ENCODE peak calls at places on chromosomes 5 and 9, in ten cellular contexts. One of them, this sample, is unnamed. For H3K4me1, the result is how much of the 10 kb centered on the place peaks cover.

GRCh38 chr5:60652206-60652605 is 47.8 kb downstream of the DEPDC1B start:
- DNase-seq in neural progenitor cell: no peak
- DNase-seq in upper lobe of left lung: no peak
- DNase-seq in spleen: no peak
- DNase-seq in A549: peak
- DNase-seq in SJSA1: peak
- DNase-seq in cardiac muscle cell: peak
- DNase-seq in heart right ventricle: no peak
- DNase-seq in right lobe of liver: no peak
- DNase-seq in endodermal cell: no peak
- DNase-seq in this sample: no peak

GRCh38 chr9:127092041-127092608 is 30.3 kb downstream of the ANGPTL2 start:
- DNase-seq in heart right ventricle: no peak
- DNase-seq in upper lobe of left lung: no peak
- DNase-seq in neural progenitor cell: no peak
- DNase-seq in SJSA1: no peak
- DNase-seq in spleen: no peak
- DNase-seq in cardiac muscle cell: no peak
- DNase-seq in endodermal cell: peak
- DNase-seq in A549: no peak
- DNase-seq in right lobe of liver: no peak
- DNase-seq in this sample: no peak

GRCh38 chr5:138504799-138505198 is 38.2 kb downstream of the ETF1 start:
- DNase-seq in heart right ventricle: peak
- DNase-seq in upper lobe of left lung: no peak
- DNase-seq in endodermal cell: no peak
- DNase-seq in cardiac muscle cell: no peak
- DNase-seq in neural progenitor cell: no peak
- DNase-seq in SJSA1: no peak
- DNase-seq in right lobe of liver: peak
- DNase-seq in spleen: no peak
- DNase-seq in A549: no peak
- DNase-seq in this sample: no peak

GRCh38 chr9:38064842-38065368 is 4.1 kb downstream of the SHB start:
- DNase-seq in upper lobe of left lung: no peak
- DNase-seq in cardiac muscle cell: no peak
- DNase-seq in SJSA1: no peak
- DNase-seq in spleen: no peak
- DNase-seq in A549: no peak
- DNase-seq in right lobe of liver: no peak
- DNase-seq in endodermal cell: peak
- DNase-seq in neural progenitor cell: no peak
- DNase-seq in heart right ventricle: no peak
- DNase-seq in this sample: peak

GRCh38 chr5:55634204-55634785 is 77.8 kb downstream of the SLC38A9 start:
- DNase-seq in SJSA1: no peak
- DNase-seq in neural progenitor cell: no peak
- DNase-seq in endodermal cell: no peak
- DNase-seq in A549: no peak
- DNase-seq in upper lobe of left lung: no peak
- DNase-seq in heart right ventricle: peak
- DNase-seq in cardiac muscle cell: peak
- DNase-seq in right lobe of liver: no peak
- DNase-seq in spleen: no peak
- DNase-seq in this sample: no peak

GRCh38 chr9:133710661-133711427 is 27.3 kb downstream of the SARDH start:
- DNase-seq in SJSA1: no peak
- DNase-seq in right lobe of liver: peak
- DNase-seq in neural progenitor cell: no peak
- DNase-seq in heart right ventricle: no peak
- DNase-seq in A549: no peak
- DNase-seq in spleen: peak
- DNase-seq in cardiac muscle cell: no peak
- DNase-seq in upper lobe of left lung: no peak
- DNase-seq in endodermal cell: peak
- DNase-seq in this sample: peak

GRCh38 chr9:114777841-114778240 is 28.0 kb downstream of the TNFSF15 start:
- DNase-seq in A549: peak
- DNase-seq in cardiac muscle cell: no peak
- DNase-seq in neural progenitor cell: no peak
- DNase-seq in spleen: no peak
- DNase-seq in SJSA1: no peak
- DNase-seq in endodermal cell: no peak
- DNase-seq in right lobe of liver: no peak
- DNase-seq in heart right ventricle: no peak
- DNase-seq in upper lobe of left lung: no peak
- DNase-seq in this sample: no peak

GRCh38 chr5:152622628-152623027 is 217.5 kb upstream of the NMUR2 start:
- DNase-seq in cardiac muscle cell: no peak
- DNase-seq in spleen: no peak
- DNase-seq in upper lobe of left lung: no peak
- DNase-seq in A549: no peak
- DNase-seq in neural progenitor cell: no peak
- DNase-seq in right lobe of liver: no peak
- DNase-seq in heart right ventricle: no peak
- DNase-seq in SJSA1: no peak
- DNase-seq in endodermal cell: peak
- DNase-seq in this sample: no peak

GRCh38 chr5:95715799-95716461 is 15.2 kb upstream of the RHOBTB3 start:
- DNase-seq in A549: peak
- DNase-seq in upper lobe of left lung: no peak
- DNase-seq in right lobe of liver: no peak
- DNase-seq in neural progenitor cell: no peak
- DNase-seq in endodermal cell: no peak
- DNase-seq in spleen: no peak
- DNase-seq in cardiac muscle cell: peak
- DNase-seq in heart right ventricle: no peak
- DNase-seq in SJSA1: peak
- DNase-seq in this sample: no peak

GRCh38 chr9:108766786-108767185 is 89.0 kb downstream of the ACTL7B start:
- DNase-seq in upper lobe of left lung: no peak
- DNase-seq in endodermal cell: peak
- DNase-seq in spleen: no peak
- DNase-seq in neural progenitor cell: no peak
- DNase-seq in heart right ventricle: no peak
- DNase-seq in SJSA1: no peak
- DNase-seq in right lobe of liver: no peak
- DNase-seq in A549: no peak
- DNase-seq in cardiac muscle cell: no peak
- DNase-seq in this sample: no peak

GRCh38 chr9:137267933-137268355 is 9.6 kb upstream of the TOR4A start:
- DNase-seq in neural progenitor cell: no peak
- DNase-seq in right lobe of liver: no peak
- DNase-seq in cardiac muscle cell: no peak
- DNase-seq in spleen: peak
- DNase-seq in SJSA1: no peak
- DNase-seq in upper lobe of left lung: no peak
- DNase-seq in endodermal cell: no peak
- DNase-seq in A549: no peak
- DNase-seq in heart right ventricle: no peak
- DNase-seq in this sample: no peak

GRCh38 chr5:2904399-2904798 is 152.9 kb upstream of the IRX2 start:
- DNase-seq in neural progenitor cell: no peak
- DNase-seq in heart right ventricle: no peak
- DNase-seq in upper lobe of left lung: no peak
- DNase-seq in spleen: no peak
- DNase-seq in right lobe of liver: no peak
- DNase-seq in endodermal cell: peak
- DNase-seq in SJSA1: no peak
- DNase-seq in cardiac muscle cell: no peak
- DNase-seq in A549: no peak
- DNase-seq in this sample: no peak

GRCh38 chr5:420632-421286 is 22.2 kb upstream of the EXOC3 start:
- DNase-seq in SJSA1: no peak
- DNase-seq in A549: no peak
- DNase-seq in spleen: peak
- DNase-seq in endodermal cell: peak
- DNase-seq in neural progenitor cell: no peak
- DNase-seq in upper lobe of left lung: no peak
- DNase-seq in cardiac muscle cell: no peak
- DNase-seq in heart right ventricle: no peak
- DNase-seq in right lobe of liver: no peak
- DNase-seq in this sample: peak

GRCh38 chr9:101604287-101604686 is 9.5 kb upstream of the PPP3R2 start:
- DNase-seq in right lobe of liver: no peak
- DNase-seq in SJSA1: no peak
- DNase-seq in endodermal cell: no peak
- DNase-seq in A549: no peak
- DNase-seq in heart right ventricle: no peak
- DNase-seq in spleen: no peak
- DNase-seq in upper lobe of left lung: no peak
- DNase-seq in cardiac muscle cell: no peak
- DNase-seq in neural progenitor cell: no peak
- DNase-seq in this sample: no peak

GRCh38 chr9:33128570-33128969 is 38.6 kb downstream of the B4GALT1 start:
- DNase-seq in spleen: peak
- DNase-seq in endodermal cell: no peak
- DNase-seq in SJSA1: no peak
- DNase-seq in heart right ventricle: no peak
- DNase-seq in A549: no peak
- DNase-seq in right lobe of liver: no peak
- DNase-seq in cardiac muscle cell: no peak
- DNase-seq in neural progenitor cell: no peak
- DNase-seq in upper lobe of left lung: peak
- DNase-seq in this sample: no peak

DNA sequence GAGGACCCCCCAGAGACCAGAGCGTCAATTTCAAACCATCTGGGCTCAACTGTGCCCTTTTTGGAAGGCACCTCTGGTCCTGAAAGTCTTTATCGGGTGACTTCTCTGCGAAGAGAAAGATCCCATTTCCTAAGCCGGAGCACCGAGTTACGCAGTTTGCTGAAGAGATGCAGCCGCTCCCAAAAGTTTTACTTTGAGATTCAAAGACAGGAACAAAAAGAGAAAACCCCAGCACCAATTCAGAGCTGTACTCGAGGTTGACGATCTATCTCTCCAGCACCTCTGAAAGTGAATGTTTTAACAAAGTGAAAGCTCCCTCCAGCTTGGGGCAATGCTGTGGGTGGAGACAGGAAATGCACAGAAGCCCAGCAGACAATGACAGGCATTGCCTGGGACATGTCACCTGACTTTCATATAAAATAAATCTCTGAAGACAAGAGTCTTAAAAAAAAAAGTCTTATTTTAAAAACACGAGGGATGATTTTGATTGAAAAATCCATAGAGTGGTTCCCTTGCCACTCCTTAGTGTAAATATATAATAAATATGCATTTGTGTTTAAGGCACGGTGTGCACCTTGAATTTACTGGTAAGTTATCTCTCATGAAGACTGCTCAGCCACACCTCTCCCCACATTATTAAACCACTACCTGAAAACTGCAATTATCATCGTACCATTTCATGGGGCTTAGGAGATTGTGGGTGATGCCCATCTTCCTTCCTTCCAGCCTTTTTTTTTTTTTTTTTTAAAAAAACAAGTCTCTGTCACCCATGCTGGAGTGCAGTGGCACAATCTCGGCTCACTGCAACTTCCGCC is 79.9 kb downstream of the FNBP1 start:
- DNase-seq in SJSA1: peak
- DNase-seq in endodermal cell: peak
- DNase-seq in cardiac muscle cell: peak
- DNase-seq in upper lobe of left lung: peak
- DNase-seq in neural progenitor cell: peak
- DNase-seq in A549: no peak
- DNase-seq in heart right ventricle: peak
- DNase-seq in spleen: peak
- DNase-seq in right lobe of liver: no peak
- DNase-seq in this sample: peak
- H3K4me3 ChIP-seq in SJSA1: peak
- H3K4me3 ChIP-seq in endodermal cell: peak
- H3K4me3 ChIP-seq in cardiac muscle cell: no peak
- H3K4me3 ChIP-seq in upper lobe of left lung: peak
- H3K4me3 ChIP-seq in neural progenitor cell: peak
- H3K4me3 ChIP-seq in A549: no peak
- H3K4me3 ChIP-seq in heart right ventricle: peak
- H3K4me3 ChIP-seq in spleen: peak
- H3K4me3 ChIP-seq in right lobe of liver: peak
- H3K4me3 ChIP-seq in this sample: peak

GRCh38 chr5:131270809-131271208 is 7.0 kb downstream of the CDC42SE2 start:
- DNase-seq in right lobe of liver: no peak
- DNase-seq in heart right ventricle: no peak
- DNase-seq in SJSA1: no peak
- DNase-seq in endodermal cell: no peak
- DNase-seq in upper lobe of left lung: no peak
- DNase-seq in spleen: no peak
- DNase-seq in A549: no peak
- DNase-seq in cardiac muscle cell: no peak
- DNase-seq in neural progenitor cell: no peak
- DNase-seq in this sample: no peak
- H3K4me1 ChIP-seq in right lobe of liver: under half
- H3K4me1 ChIP-seq in heart right ventricle: half or more
- H3K4me1 ChIP-seq in SJSA1: under half
- H3K4me1 ChIP-seq in endodermal cell: under half
- H3K4me1 ChIP-seq in upper lobe of left lung: under half
- H3K4me1 ChIP-seq in spleen: half or more
- H3K4me1 ChIP-seq in A549: under half
- H3K4me1 ChIP-seq in cardiac muscle cell: under half
- H3K4me1 ChIP-seq in neural progenitor cell: under half
- H3K4me1 ChIP-seq in this sample: under half

DNA sequence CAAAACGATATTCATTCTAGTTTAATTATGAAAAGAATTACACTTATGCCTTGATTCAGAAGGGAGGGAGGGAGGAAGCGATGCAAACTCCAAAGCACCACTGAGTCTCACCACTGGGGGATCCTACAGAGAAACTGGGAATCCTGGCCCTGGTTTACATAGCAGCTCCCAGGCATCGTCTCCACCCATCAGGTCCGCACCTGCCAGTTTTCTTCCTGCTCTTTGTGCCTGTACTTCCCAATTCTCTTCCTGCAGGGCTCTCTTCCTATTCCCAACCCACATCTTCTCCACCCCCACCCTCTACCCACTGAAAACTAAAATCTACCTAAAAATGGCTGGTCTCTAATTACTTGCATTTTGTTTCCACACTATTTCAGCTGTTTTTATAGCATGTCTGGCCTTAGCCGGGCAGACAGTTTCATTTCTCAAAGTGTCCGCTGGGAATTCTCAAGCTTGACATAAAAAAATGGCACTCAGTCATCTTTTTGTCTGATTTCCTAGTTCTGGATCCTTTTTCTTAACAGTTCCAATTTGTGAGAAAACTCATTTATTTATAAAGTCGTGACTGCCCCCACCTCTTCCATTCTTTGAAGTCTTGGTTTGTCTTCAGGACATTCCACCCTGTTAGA is 1.6 kb upstream of the TNIP1 start:
- DNase-seq in heart right ventricle: no peak
- DNase-seq in upper lobe of left lung: no peak
- DNase-seq in spleen: peak
- DNase-seq in right lobe of liver: no peak
- DNase-seq in A549: peak
- DNase-seq in SJSA1: peak
- DNase-seq in cardiac muscle cell: peak
- DNase-seq in neural progenitor cell: peak
- DNase-seq in endodermal cell: peak
- DNase-seq in this sample: peak
- H3K4me3 ChIP-seq in heart right ventricle: peak
- H3K4me3 ChIP-seq in upper lobe of left lung: peak
- H3K4me3 ChIP-seq in spleen: peak
- H3K4me3 ChIP-seq in right lobe of liver: no peak
- H3K4me3 ChIP-seq in A549: peak
- H3K4me3 ChIP-seq in SJSA1: no peak
- H3K4me3 ChIP-seq in cardiac muscle cell: peak
- H3K4me3 ChIP-seq in neural progenitor cell: peak
- H3K4me3 ChIP-seq in endodermal cell: peak
- H3K4me3 ChIP-seq in this sample: peak

GRCh38 chr5:120443607-120444006 is 20.5 kb upstream of the PRR16 start:
- DNase-seq in right lobe of liver: no peak
- DNase-seq in SJSA1: no peak
- DNase-seq in A549: no peak
- DNase-seq in upper lobe of left lung: no peak
- DNase-seq in heart right ventricle: no peak
- DNase-seq in cardiac muscle cell: no peak
- DNase-seq in spleen: no peak
- DNase-seq in endodermal cell: no peak
- DNase-seq in neural progenitor cell: no peak
- DNase-seq in this sample: no peak
- H3K4me1 ChIP-seq in right lobe of liver: under half
- H3K4me1 ChIP-seq in SJSA1: under half
- H3K4me1 ChIP-seq in A549: under half
- H3K4me1 ChIP-seq in upper lobe of left lung: under half
- H3K4me1 ChIP-seq in heart right ventricle: under half
- H3K4me1 ChIP-seq in cardiac muscle cell: under half
- H3K4me1 ChIP-seq in spleen: under half
- H3K4me1 ChIP-seq in endodermal cell: under half
- H3K4me1 ChIP-seq in neural progenitor cell: under half
- H3K4me1 ChIP-seq in this sample: under half

This sample was measured in upper lobe of right lung.